ENCODE peak calls at places on chromosomes 2 and 18, in five cellular contexts. One of them, this sample, is unnamed.
A peak's percentile ranks its signal among the peaks of the same experiment; 100 is the strongest.

GRCh38 chr18:13229021-13229671 is 10.6 kb downstream of the LDLRAD4 start:
- DNase-seq in cardiac muscle cell: no peak
- DNase-seq in ovary: no peak
- DNase-seq in stomach: no peak
- DNase-seq in CD8-positive, alpha-beta T cell: no peak
- DNase-seq in this sample: no peak

GRCh38 chr18:30254331-30254730 is 788.2 kb downstream of the DSC3 start:
- DNase-seq in cardiac muscle cell: no peak
- DNase-seq in ovary: no peak
- DNase-seq in CD8-positive, alpha-beta T cell: no peak
- DNase-seq in stomach: no peak
- DNase-seq in this sample: no peak

GRCh38 chr2:107374261-107374660 is 452.4 kb upstream of the RGPD4 start:
- DNase-seq in ovary: no peak
- DNase-seq in stomach: no peak
- DNase-seq in CD8-positive, alpha-beta T cell: no peak
- DNase-seq in cardiac muscle cell: no peak
- DNase-seq in this sample: no peak

GRCh38 chr2:213147550-213147949 is 3.9 kb downstream of the IKZF2 start:
- DNase-seq in stomach: no peak
- DNase-seq in cardiac muscle cell: no peak
- DNase-seq in CD8-positive, alpha-beta T cell: no peak
- DNase-seq in ovary: no peak
- DNase-seq in this sample: no peak

GRCh38 chr18:68017385-68017784 is 500.9 kb upstream of the DSEL start:
- DNase-seq in ovary: no peak
- DNase-seq in stomach: no peak
- DNase-seq in cardiac muscle cell: no peak
- DNase-seq in CD8-positive, alpha-beta T cell: no peak
- DNase-seq in this sample: no peak

GRCh38 chr2:8569332-8569930 is 112.4 kb upstream of the ID2 start:
- DNase-seq in cardiac muscle cell: no peak
- DNase-seq in ovary: no peak
- DNase-seq in stomach: peak; percentile 13
- DNase-seq in CD8-positive, alpha-beta T cell: no peak
- DNase-seq in this sample: no peak

GRCh38 chr2:69937968-69938367 is 23.1 kb downstream of the MXD1 start:
- DNase-seq in ovary: no peak
- DNase-seq in CD8-positive, alpha-beta T cell: no peak
- DNase-seq in cardiac muscle cell: no peak
- DNase-seq in stomach: no peak
- DNase-seq in this sample: no peak

GRCh38 chr2:86011449-86011941 is 94.2 kb downstream of the POLR1A start:
- DNase-seq in cardiac muscle cell: no peak
- DNase-seq in ovary: no peak
- DNase-seq in CD8-positive, alpha-beta T cell: no peak
- DNase-seq in stomach: no peak
- DNase-seq in this sample: no peak

GRCh38 chr2:241767464-241768250 is 9.0 kb upstream of the GAL3ST2 start:
- DNase-seq in CD8-positive, alpha-beta T cell: no peak
- DNase-seq in stomach: no peak
- DNase-seq in cardiac muscle cell: no peak
- DNase-seq in ovary: no peak
- DNase-seq in this sample: no peak

GRCh38 chr2:203878060-203878459 is 10.5 kb downstream of the CTLA4 start:
- DNase-seq in ovary: no peak
- DNase-seq in cardiac muscle cell: no peak
- DNase-seq in CD8-positive, alpha-beta T cell: no peak
- DNase-seq in stomach: no peak
- DNase-seq in this sample: no peak

GRCh38 chr18:9918016-9918680 is 4.3 kb downstream of the VAPA start:
- DNase-seq in stomach: no peak
- DNase-seq in cardiac muscle cell: no peak
- DNase-seq in CD8-positive, alpha-beta T cell: no peak
- DNase-seq in ovary: no peak
- DNase-seq in this sample: no peak

GRCh38 chr2:126304147-126304546 is 351.8 kb upstream of the GYPC start:
- DNase-seq in CD8-positive, alpha-beta T cell: no peak
- DNase-seq in cardiac muscle cell: no peak
- DNase-seq in ovary: no peak
- DNase-seq in stomach: no peak
- DNase-seq in this sample: no peak

GRCh38 chr2:213086566-213086965 is 64.8 kb downstream of the IKZF2 start:
- DNase-seq in CD8-positive, alpha-beta T cell: no peak
- DNase-seq in stomach: no peak
- DNase-seq in cardiac muscle cell: peak; percentile 70
- DNase-seq in ovary: no peak
- DNase-seq in this sample: no peak

GRCh38 chr2:203830294-203831055 is 37.1 kb upstream of the CTLA4 start:
- DNase-seq in stomach: no peak
- DNase-seq in ovary: no peak
- DNase-seq in CD8-positive, alpha-beta T cell: no peak
- DNase-seq in cardiac muscle cell: no peak
- DNase-seq in this sample: no peak

GRCh38 chr2:232925769-232926163 is 55.7 kb downstream of the SNORC start:
- DNase-seq in CD8-positive, alpha-beta T cell: no peak
- DNase-seq in cardiac muscle cell: peak; percentile 27
- DNase-seq in ovary: no peak
- DNase-seq in stomach: no peak
- DNase-seq in this sample: no peak

GRCh38 chr2:200222837-200223236 is 83.7 kb upstream of the SPATS2L start:
- DNase-seq in stomach: no peak
- DNase-seq in ovary: no peak
- DNase-seq in cardiac muscle cell: no peak
- DNase-seq in CD8-positive, alpha-beta T cell: no peak
- DNase-seq in this sample: no peak

GRCh38 chr2:230042195-230042594 is 26.5 kb downstream of the SLC16A14 start:
- DNase-seq in ovary: no peak
- DNase-seq in stomach: no peak
- DNase-seq in cardiac muscle cell: no peak
- DNase-seq in CD8-positive, alpha-beta T cell: no peak
- DNase-seq in this sample: no peak

GRCh38 chr18:7856733-7857132 is 289.6 kb downstream of the PTPRM start:
- DNase-seq in stomach: no peak
- DNase-seq in CD8-positive, alpha-beta T cell: no peak
- DNase-seq in cardiac muscle cell: no peak
- DNase-seq in ovary: no peak
- DNase-seq in this sample: no peak

GRCh38 chr2:43605851-43606250 is 10.0 kb upstream of the THADA start:
- DNase-seq in cardiac muscle cell: peak; percentile 22
- DNase-seq in ovary: no peak
- DNase-seq in stomach: no peak
- DNase-seq in CD8-positive, alpha-beta T cell: no peak
- DNase-seq in this sample: no peak

GRCh38 chr2:96427917-96428316 is 77.2 kb downstream of the NEURL3 start:
- DNase-seq in CD8-positive, alpha-beta T cell: no peak
- DNase-seq in ovary: no peak
- DNase-seq in cardiac muscle cell: no peak
- DNase-seq in stomach: no peak
- DNase-seq in this sample: no peak

GRCh38 chr2:220521591-220521990 is 894.2 kb downstream of the SLC4A3 start:
- DNase-seq in CD8-positive, alpha-beta T cell: no peak
- DNase-seq in cardiac muscle cell: no peak
- DNase-seq in stomach: no peak
- DNase-seq in ovary: no peak
- DNase-seq in this sample: no peak

GRCh38 chr2:66437601-66438497 is 2.9 kb downstream of the MEIS1 start:
- DNase-seq in cardiac muscle cell: peak; percentile 55
- DNase-seq in CD8-positive, alpha-beta T cell: no peak
- DNase-seq in stomach: no peak
- DNase-seq in ovary: peak; percentile 48
- DNase-seq in this sample: peak; percentile 65

GRCh38 chr2:44997948-44998347 is 11.3 kb downstream of the SIX2 start:
- DNase-seq in CD8-positive, alpha-beta T cell: no peak
- DNase-seq in cardiac muscle cell: no peak
- DNase-seq in ovary: no peak
- DNase-seq in stomach: no peak
- DNase-seq in this sample: no peak

GRCh38 chr2:48865704-48866103 is 110.2 kb upstream of the LHCGR start:
- DNase-seq in CD8-positive, alpha-beta T cell: no peak
- DNase-seq in stomach: no peak
- DNase-seq in cardiac muscle cell: no peak
- DNase-seq in ovary: no peak
- DNase-seq in this sample: no peak

GRCh38 chr2:237889811-237890210 is 30.4 kb downstream of the RAMP1 start:
- DNase-seq in ovary: no peak
- DNase-seq in cardiac muscle cell: no peak
- DNase-seq in CD8-positive, alpha-beta T cell: no peak
- DNase-seq in stomach: no peak
- DNase-seq in this sample: peak; percentile 37

GRCh38 chr2:133413863-133414262 is 154.4 kb downstream of the NCKAP5 start:
- DNase-seq in cardiac muscle cell: no peak
- DNase-seq in CD8-positive, alpha-beta T cell: no peak
- DNase-seq in ovary: no peak
- DNase-seq in stomach: no peak
- DNase-seq in this sample: no peak

GRCh38 chr2:189217546-189217945 is 38.0 kb upstream of the COL5A2 start:
- DNase-seq in ovary: no peak
- DNase-seq in cardiac muscle cell: no peak
- DNase-seq in CD8-positive, alpha-beta T cell: no peak
- DNase-seq in stomach: no peak
- DNase-seq in this sample: no peak

GRCh38 chr2:10254373-10255188 is 48.1 kb upstream of the HPCAL1 start:
- DNase-seq in stomach: no peak
- DNase-seq in CD8-positive, alpha-beta T cell: no peak
- DNase-seq in ovary: no peak
- DNase-seq in cardiac muscle cell: no peak
- DNase-seq in this sample: no peak

GRCh38 chr2:21301871-21302433 is 178.2 kb downstream of the TDRD15 start:
- DNase-seq in CD8-positive, alpha-beta T cell: no peak
- DNase-seq in cardiac muscle cell: no peak
- DNase-seq in ovary: no peak
- DNase-seq in stomach: no peak
- DNase-seq in this sample: no peak

GRCh38 chr2:118089015-118089800 is 937 bp downstream of the INSIG2 start:
- DNase-seq in cardiac muscle cell: peak; percentile 40
- DNase-seq in ovary: no peak
- DNase-seq in stomach: peak; percentile 34
- DNase-seq in CD8-positive, alpha-beta T cell: no peak
- DNase-seq in this sample: peak; percentile 38

GRCh38 chr2:9844036-9844483 is 786 bp downstream of the TAF1B start:
- DNase-seq in CD8-positive, alpha-beta T cell: no peak
- DNase-seq in ovary: no peak
- DNase-seq in stomach: no peak
- DNase-seq in cardiac muscle cell: no peak
- DNase-seq in this sample: no peak

DNA sequence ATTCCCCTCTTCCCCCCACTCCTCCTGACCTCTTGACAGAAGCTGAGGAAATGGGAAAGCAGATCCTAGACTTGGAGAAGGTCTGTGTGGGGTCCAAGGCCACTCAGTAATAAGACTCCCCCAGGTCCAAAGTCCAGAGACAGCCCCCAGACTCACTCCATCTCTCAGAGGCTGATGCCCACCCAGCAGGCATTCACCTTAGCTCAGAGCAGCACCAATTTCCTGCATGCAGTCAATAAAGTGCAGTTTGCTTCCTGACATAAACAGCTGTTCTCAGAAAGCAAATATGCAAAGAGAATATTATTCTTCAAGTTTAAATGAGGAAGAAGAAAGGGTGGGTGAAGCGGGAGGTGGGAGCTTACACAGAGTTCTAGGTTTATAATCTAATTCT is 84.1 kb upstream of the RTN4 start:
- DNase-seq in stomach: no peak
- DNase-seq in ovary: no peak
- DNase-seq in cardiac muscle cell: no peak
- DNase-seq in CD8-positive, alpha-beta T cell: no peak
- DNase-seq in this sample: no peak
- H3K27ac ChIP-seq in stomach: peak overlapping the region; percentile 75
- H3K27ac ChIP-seq in ovary: no peak overlapping the region
- H3K27ac ChIP-seq in cardiac muscle cell: no peak overlapping the region
- H3K27ac ChIP-seq in CD8-positive, alpha-beta T cell: peak overlapping the region; percentile 60
- H3K27ac ChIP-seq in this sample: peak overlapping the region; percentile 76

DNA sequence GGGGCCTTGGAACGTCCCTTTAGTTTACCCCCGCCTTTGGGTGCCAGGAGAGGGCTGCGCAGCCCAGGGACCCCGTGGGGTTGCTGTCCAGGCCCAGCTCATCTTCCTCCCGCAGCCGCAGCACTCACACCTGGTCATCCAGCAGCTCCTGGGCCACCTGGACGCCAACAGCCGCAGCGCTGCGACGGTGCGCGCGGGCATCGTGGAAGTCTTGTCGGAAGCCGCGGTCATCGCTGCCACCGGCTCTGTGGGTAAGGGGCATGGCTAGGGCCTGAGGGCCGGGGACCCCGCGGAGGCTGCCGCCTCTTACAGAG is 37.2 kb downstream of the POMC start:
- DNase-seq in ovary: no peak
- DNase-seq in stomach: no peak
- DNase-seq in CD8-positive, alpha-beta T cell: no peak
- DNase-seq in cardiac muscle cell: no peak
- DNase-seq in this sample: no peak
- TF ChIP-seq CTCF in ovary: no peak
- TF ChIP-seq CTCF in stomach: no peak
- TF ChIP-seq CTCF in CD8-positive, alpha-beta T cell: no peak
- TF ChIP-seq CTCF in cardiac muscle cell: no peak
- TF ChIP-seq CTCF in this sample: no peak

GRCh38 chr2:98134601-98135000 is 47.6 kb downstream of the VWA3B start:
- DNase-seq in CD8-positive, alpha-beta T cell: no peak
- DNase-seq in ovary: no peak
- DNase-seq in cardiac muscle cell: no peak
- DNase-seq in stomach: no peak
- DNase-seq in this sample: no peak

GRCh38 chr2:98128556-98129109 is 41.7 kb downstream of the VWA3B start:
- DNase-seq in ovary: no peak
- DNase-seq in cardiac muscle cell: no peak
- DNase-seq in CD8-positive, alpha-beta T cell: no peak
- DNase-seq in stomach: no peak
- DNase-seq in this sample: no peak

DNA sequence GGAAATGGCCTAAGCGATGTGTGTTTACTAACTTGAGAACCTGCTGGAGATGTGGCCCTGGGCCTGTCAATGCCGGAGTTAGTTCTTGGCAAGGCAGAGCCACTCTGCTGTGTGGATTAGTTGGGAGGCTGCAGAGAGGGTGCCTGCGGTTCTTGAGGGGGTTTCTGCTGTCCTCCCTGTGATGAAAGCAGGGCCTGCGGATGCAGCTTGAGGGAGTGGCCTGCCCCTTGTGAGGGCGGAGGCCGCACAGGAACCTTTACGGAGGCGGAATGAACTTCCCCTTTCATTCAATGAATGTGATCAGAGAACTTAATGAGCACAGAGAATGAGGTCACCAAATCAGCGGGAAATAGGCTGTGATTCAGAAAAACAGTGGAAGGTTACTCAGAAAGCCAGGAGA is 47.2 kb downstream of the VWA3B start:
- DNase-seq in CD8-positive, alpha-beta T cell: no peak
- DNase-seq in cardiac muscle cell: no peak
- DNase-seq in ovary: no peak
- DNase-seq in stomach: no peak
- DNase-seq in this sample: no peak
- H3K36me3 ChIP-seq in CD8-positive, alpha-beta T cell: no peaks in the 10 kb centered on the region
- H3K36me3 ChIP-seq in cardiac muscle cell: no peaks in the 10 kb centered on the region
- H3K36me3 ChIP-seq in ovary: no peaks in the 10 kb centered on the region
- H3K36me3 ChIP-seq in stomach: no peaks in the 10 kb centered on the region
- H3K36me3 ChIP-seq in this sample: no peaks in the 10 kb centered on the region

DNA sequence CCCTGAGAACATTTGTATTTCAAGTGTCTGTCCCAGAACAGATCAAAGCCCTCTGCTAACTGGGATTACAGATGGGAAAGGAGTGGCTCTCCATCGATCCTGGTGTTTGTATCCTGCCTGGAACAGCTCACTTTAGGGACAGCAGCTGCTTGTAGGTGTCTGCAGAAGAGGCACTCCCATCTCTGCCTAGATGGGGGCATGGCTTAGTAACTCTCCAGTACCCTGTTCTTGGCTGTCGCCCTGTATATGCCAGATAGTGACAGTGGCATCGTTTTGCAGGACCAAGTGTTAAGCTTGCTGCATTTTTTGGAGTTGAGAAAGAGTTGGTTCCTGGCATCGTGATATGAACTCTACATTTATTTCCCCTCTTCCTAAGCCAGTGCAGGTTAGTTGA is 189.9 kb downstream of the SH3RF3 start:
- DNase-seq in CD8-positive, alpha-beta T cell: no peak
- DNase-seq in stomach: no peak
- DNase-seq in ovary: no peak
- DNase-seq in cardiac muscle cell: no peak
- DNase-seq in this sample: no peak
- H3K27ac ChIP-seq in CD8-positive, alpha-beta T cell: no peak overlapping the region
- H3K27ac ChIP-seq in stomach: peak overlapping the region; percentile 57
- H3K27ac ChIP-seq in ovary: peak overlapping the region; percentile 50
- H3K27ac ChIP-seq in cardiac muscle cell: no peak overlapping the region
- H3K27ac ChIP-seq in this sample: peak overlapping the region; percentile 73